ENCODE peak calls at places on chromosomes 4 and X, in nine cellular contexts. I is choroid plexus epithelial cell, O is breast epithelium, U is spleen, N is transverse colon, G is IMR-90, C is astrocyte of the spinal cord, W is adipocyte, Y is cardiac fibroblast. P is an unnamed sample.

GRCh38 chr4:139651282-139652194 is 14.1 kb upstream of the MGST2 start:
- DNase-seq in I (peak; percentile 91), O (peak; percentile 60), U (peak; percentile 89), N (peak; percentile 78), G (peak; percentile 83), C (peak; percentile 80), W (peak; percentile 94), Y (peak; percentile 93), P (no peak)

GRCh38 chr4:169957785-169958184 is 68.4 kb downstream of the MFAP3L start:
- DNase-seq in I (no peak), O (no peak), U (no peak), N (no peak), G (no peak), C (no peak), W (no peak), Y (no peak), P (no peak)

GRCh38 chr4:81314897-81315470 is 100.0 kb upstream of the PRKG2 start:
- DNase-seq in I (peak; percentile 18), O (no peak), U (no peak), N (no peak), G (peak; percentile 80), C (peak; percentile 18), W (peak; percentile 41), Y (peak; percentile 62), P (no peak)

GRCh38 chr4:153530284-153530995 is 64.3 kb downstream of the TMEM131L start:
- DNase-seq in I (no peak), O (no peak), U (no peak), N (no peak), G (no peak), C (no peak), W (no peak), Y (no peak), P (no peak)

GRCh38 chr4:168632246-168632832 is 135.5 kb downstream of the PALLD start:
- DNase-seq in I (no peak), O (no peak), U (no peak), N (no peak), G (no peak), C (no peak), W (peak; percentile 61), Y (no peak), P (no peak)

GRCh38 chr4:46839128-46839527 is 69.9 kb downstream of the COX7B2 start:
- DNase-seq in I (no peak), O (no peak), U (no peak), N (no peak), G (no peak), C (no peak), W (no peak), Y (no peak), P (no peak)

GRCh38 chrX:13669246-13669689 is 16.3 kb downstream of the TCEANC start:
- DNase-seq in I (peak; percentile 98), O (peak; percentile 85), U (no peak), N (peak; percentile 82), G (peak; percentile 99), C (peak; percentile 96), W (peak; percentile 88), Y (peak; percentile 95), P (peak; percentile 93)

GRCh38 chr4:148065069-148065468 is 333.2 kb downstream of the ARHGAP10 start:
- DNase-seq in I (peak; percentile 78), O (no peak), U (no peak), N (no peak), G (peak; percentile 90), C (peak; percentile 58), W (peak; percentile 83), Y (peak; percentile 74), P (peak; percentile 38)

GRCh38 chrX:23276475-23276874 is 58.2 kb upstream of the PTCHD1 start:
- DNase-seq in I (no peak), O (no peak), U (no peak), N (no peak), G (no peak), C (no peak), W (no peak), Y (no peak), P (no peak)

GRCh38 chrX:150704030-150704613 is 10.9 kb downstream of the MTMR1 start:
- DNase-seq in I (peak; percentile 63), O (no peak), U (no peak), N (no peak), G (peak; percentile 71), C (peak; percentile 64), W (peak; percentile 70), Y (peak; percentile 68), P (no peak)

GRCh38 chr4:34878961-34879360 is 1365.4 kb downstream of the ARAP2 start:
- DNase-seq in I (no peak), O (no peak), U (no peak), N (no peak), G (no peak), C (no peak), W (no peak), Y (no peak), P (no peak)

GRCh38 chr4:1240721-1241465 is 8.0 kb downstream of the CTBP1 start:
- DNase-seq in I (no peak), O (no peak), U (peak; percentile 70), N (peak; percentile 9), G (no peak), C (no peak), W (no peak), Y (no peak), P (no peak)

GRCh38 chrX:128634754-128635153 is 582.6 kb upstream of the ACTRT1 start:
- DNase-seq in I (no peak), O (no peak), U (no peak), N (no peak), G (no peak), C (no peak), W (no peak), Y (no peak), P (no peak)

GRCh38 chrX:45400380-45400779 is 199.7 kb upstream of the DIPK2B start:
- DNase-seq in I (peak; percentile 78), O (no peak), U (no peak), N (no peak), G (peak; percentile 40), C (peak; percentile 73), W (peak; percentile 55), Y (peak; percentile 80), P (no peak)
- H3K4me3 ChIP-seq in I (no peak overlapping the region), O (no peak overlapping the region), U (no peak overlapping the region), N (no peak overlapping the region), G (no peak overlapping the region), C (no peak overlapping the region), W (no peak overlapping the region), Y (no peak overlapping the region), P (no peak overlapping the region)

DNA sequence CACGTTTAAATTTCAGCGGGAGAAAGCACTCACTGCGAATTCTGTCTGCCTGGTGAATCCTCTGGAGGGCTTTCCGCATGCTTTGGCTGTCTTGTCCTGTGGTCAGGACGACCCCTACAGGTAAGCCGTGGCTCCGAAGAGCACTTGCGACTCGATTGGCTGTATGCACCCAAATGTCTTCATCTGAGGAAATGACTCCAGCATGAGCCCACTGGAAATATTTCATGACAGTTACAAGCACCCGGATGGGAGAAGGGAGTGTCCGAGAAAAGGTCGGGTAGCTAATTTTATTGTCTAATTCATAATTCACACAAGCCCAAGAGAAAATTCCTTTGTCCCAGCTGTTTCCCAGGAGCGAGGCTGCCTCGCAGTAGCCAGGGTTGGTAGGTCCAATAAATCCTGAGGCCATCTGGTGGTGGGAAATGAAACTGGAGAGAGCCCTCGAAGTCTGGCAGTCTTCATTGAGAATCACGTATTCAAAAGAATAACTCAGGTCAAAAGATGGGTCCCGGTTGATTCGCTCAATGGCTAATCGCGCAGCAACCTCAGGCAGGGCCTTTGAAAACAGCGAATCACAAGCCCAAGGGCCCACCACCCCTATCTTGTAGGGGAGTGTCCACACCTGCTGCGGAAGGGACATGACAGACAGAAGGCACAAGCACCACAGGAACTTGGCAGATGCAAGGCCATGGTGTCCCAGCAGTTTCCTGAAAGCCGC is 6.6 kb downstream of the GUCY2F start:
- DNase-seq in I (peak; percentile 61), O (peak; percentile 17), U (no peak), N (no peak), G (peak; percentile 34), C (peak; percentile 61), W (peak; percentile 64), Y (peak; percentile 56), P (no peak)
- H3K4me3 ChIP-seq in I (peak overlapping the region; percentile 4), O (peak overlapping the region; percentile 36), U (no peak overlapping the region), N (no peak overlapping the region), G (no peak overlapping the region), C (no peak overlapping the region), W (no peak overlapping the region), Y (no peak overlapping the region), P (peak overlapping the region; percentile 26)

GRCh38 chr4:173436149-173436579 is 37.2 kb upstream of the SCRG1 start:
- DNase-seq in I (peak; percentile 71), O (no peak), U (no peak), N (no peak), G (peak; percentile 67), C (peak; percentile 61), W (peak; percentile 89), Y (peak; percentile 74), P (peak; percentile 88)
- H3K4me3 ChIP-seq in I (no peak overlapping the region), O (no peak overlapping the region), U (no peak overlapping the region), N (no peak overlapping the region), G (no peak overlapping the region), C (no peak overlapping the region), W (peak overlapping the region; percentile 29), Y (no peak overlapping the region), P (no peak overlapping the region)

GRCh38 chrX:136476501-136476900 is 11.2 kb upstream of the BRS3 start:
- DNase-seq in I (no peak), O (no peak), U (no peak), N (no peak), G (no peak), C (no peak), W (no peak), Y (no peak), P (no peak)
- H3K4me3 ChIP-seq in I (no peak overlapping the region), O (no peak overlapping the region), U (no peak overlapping the region), N (no peak overlapping the region), G (no peak overlapping the region), C (no peak overlapping the region), W (no peak overlapping the region), Y (no peak overlapping the region), P (no peak overlapping the region)

GRCh38 chrX:100447563-100448397 is 37.7 kb upstream of the PCDH19 start:
- DNase-seq in I (peak; percentile 33), O (no peak), U (no peak), N (peak; percentile 38), G (peak; percentile 1), C (peak; percentile 29), W (peak; percentile 54), Y (peak; percentile 22), P (no peak)
- H3K4me3 ChIP-seq in I (peak overlapping the region; percentile 23), O (no peak overlapping the region), U (no peak overlapping the region), N (no peak overlapping the region), G (no peak overlapping the region), C (no peak overlapping the region), W (peak overlapping the region; percentile 73), Y (no peak overlapping the region), P (peak overlapping the region; percentile 17)